ENCODE peak calls at places on chromosomes 5 and 9, in seven cellular contexts. One of them, this sample, is unnamed.

GRCh38 chr5:3345195-3345594 is 250.4 kb upstream of the IRX1 start:
- DNase-seq in HFFc6: no peak
- DNase-seq in GM12865: no peak
- DNase-seq in neural crest cell: no peak
- DNase-seq in progenitor cell of endocrine pancreas: no peak
- DNase-seq in fibroblast of the aortic adventitia: no peak
- DNase-seq in body of pancreas: no peak
- DNase-seq in this sample: no peak

GRCh38 chr5:42374722-42375273 is 48.4 kb upstream of the GHR start:
- DNase-seq in body of pancreas: no peak
- DNase-seq in neural crest cell: no peak
- DNase-seq in GM12865: no peak
- DNase-seq in progenitor cell of endocrine pancreas: no peak
- DNase-seq in fibroblast of the aortic adventitia: no peak
- DNase-seq in HFFc6: no peak
- DNase-seq in this sample: no peak

GRCh38 chr9:136604823-136605525 is 57.7 kb upstream of the EGFL7 start:
- DNase-seq in neural crest cell: no peak
- DNase-seq in body of pancreas: no peak
- DNase-seq in fibroblast of the aortic adventitia: no peak
- DNase-seq in progenitor cell of endocrine pancreas: no peak
- DNase-seq in GM12865: no peak
- DNase-seq in HFFc6: no peak
- DNase-seq in this sample: peak

GRCh38 chr9:96418920-96419690 is 935 bp upstream of the ZNF367 start:
- DNase-seq in neural crest cell: peak
- DNase-seq in body of pancreas: peak
- DNase-seq in GM12865: peak
- DNase-seq in HFFc6: peak
- DNase-seq in fibroblast of the aortic adventitia: peak
- DNase-seq in progenitor cell of endocrine pancreas: peak
- DNase-seq in this sample: peak

GRCh38 chr5:125180222-125180621 is 433.8 kb upstream of the ZNF608 start:
- DNase-seq in body of pancreas: no peak
- DNase-seq in fibroblast of the aortic adventitia: peak
- DNase-seq in GM12865: no peak
- DNase-seq in progenitor cell of endocrine pancreas: no peak
- DNase-seq in HFFc6: no peak
- DNase-seq in neural crest cell: no peak
- DNase-seq in this sample: peak

GRCh38 chr5:138408023-138408422 is 30.8 kb upstream of the REEP2 start:
- DNase-seq in progenitor cell of endocrine pancreas: no peak
- DNase-seq in fibroblast of the aortic adventitia: no peak
- DNase-seq in neural crest cell: no peak
- DNase-seq in body of pancreas: no peak
- DNase-seq in HFFc6: no peak
- DNase-seq in GM12865: peak
- DNase-seq in this sample: no peak

GRCh38 chr9:86353591-86354047 is 591 bp downstream of the TUT7 start:
- DNase-seq in progenitor cell of endocrine pancreas: no peak
- DNase-seq in HFFc6: peak
- DNase-seq in neural crest cell: no peak
- DNase-seq in body of pancreas: peak
- DNase-seq in GM12865: peak
- DNase-seq in fibroblast of the aortic adventitia: peak
- DNase-seq in this sample: peak

GRCh38 chr5:151810907-151811306 is 39.2 kb downstream of the G3BP1 start:
- DNase-seq in body of pancreas: no peak
- DNase-seq in neural crest cell: no peak
- DNase-seq in GM12865: no peak
- DNase-seq in HFFc6: no peak
- DNase-seq in progenitor cell of endocrine pancreas: no peak
- DNase-seq in fibroblast of the aortic adventitia: peak
- DNase-seq in this sample: no peak

GRCh38 chr9:85600675-85601263 is 141.0 kb downstream of the AGTPBP1 start:
- DNase-seq in neural crest cell: no peak
- DNase-seq in HFFc6: no peak
- DNase-seq in progenitor cell of endocrine pancreas: no peak
- DNase-seq in body of pancreas: no peak
- DNase-seq in fibroblast of the aortic adventitia: no peak
- DNase-seq in GM12865: no peak
- DNase-seq in this sample: no peak

GRCh38 chr5:110343616-110344015 is 382.9 kb downstream of the TMEM232 start:
- DNase-seq in fibroblast of the aortic adventitia: no peak
- DNase-seq in HFFc6: no peak
- DNase-seq in GM12865: no peak
- DNase-seq in neural crest cell: no peak
- DNase-seq in body of pancreas: no peak
- DNase-seq in progenitor cell of endocrine pancreas: no peak
- DNase-seq in this sample: peak

GRCh38 chr5:151825445-151825844 is 53.7 kb downstream of the G3BP1 start:
- DNase-seq in progenitor cell of endocrine pancreas: peak
- DNase-seq in HFFc6: peak
- DNase-seq in fibroblast of the aortic adventitia: peak
- DNase-seq in neural crest cell: peak
- DNase-seq in body of pancreas: peak
- DNase-seq in GM12865: peak
- DNase-seq in this sample: peak

GRCh38 chr5:65059681-65060598 is 291.2 kb downstream of the CWC27 start:
- DNase-seq in neural crest cell: no peak
- DNase-seq in body of pancreas: no peak
- DNase-seq in HFFc6: peak
- DNase-seq in progenitor cell of endocrine pancreas: no peak
- DNase-seq in fibroblast of the aortic adventitia: peak
- DNase-seq in GM12865: peak
- DNase-seq in this sample: no peak

GRCh38 chr9:95854386-95855015 is 21.0 kb upstream of the ERCC6L2 start:
- DNase-seq in body of pancreas: no peak
- DNase-seq in HFFc6: peak
- DNase-seq in GM12865: no peak
- DNase-seq in neural crest cell: no peak
- DNase-seq in fibroblast of the aortic adventitia: peak
- DNase-seq in progenitor cell of endocrine pancreas: no peak
- DNase-seq in this sample: peak

GRCh38 chr5:174229640-174230350 is 184.3 kb downstream of the NSG2 start:
- DNase-seq in body of pancreas: no peak
- DNase-seq in progenitor cell of endocrine pancreas: no peak
- DNase-seq in fibroblast of the aortic adventitia: no peak
- DNase-seq in neural crest cell: no peak
- DNase-seq in GM12865: no peak
- DNase-seq in HFFc6: no peak
- DNase-seq in this sample: peak

GRCh38 chr5:124235576-124235975 is 510.9 kb downstream of the ZNF608 start:
- DNase-seq in neural crest cell: no peak
- DNase-seq in body of pancreas: no peak
- DNase-seq in HFFc6: no peak
- DNase-seq in fibroblast of the aortic adventitia: no peak
- DNase-seq in GM12865: no peak
- DNase-seq in progenitor cell of endocrine pancreas: no peak
- DNase-seq in this sample: no peak

GRCh38 chr5:76199321-76200318 is 116.4 kb downstream of the SV2C start:
- DNase-seq in GM12865: no peak
- DNase-seq in fibroblast of the aortic adventitia: no peak
- DNase-seq in HFFc6: no peak
- DNase-seq in progenitor cell of endocrine pancreas: no peak
- DNase-seq in body of pancreas: no peak
- DNase-seq in neural crest cell: no peak
- DNase-seq in this sample: no peak

GRCh38 chr5:11273180-11273882 is 512.3 kb upstream of the DAP start:
- DNase-seq in progenitor cell of endocrine pancreas: no peak
- DNase-seq in neural crest cell: no peak
- DNase-seq in fibroblast of the aortic adventitia: no peak
- DNase-seq in body of pancreas: no peak
- DNase-seq in HFFc6: no peak
- DNase-seq in GM12865: no peak
- DNase-seq in this sample: no peak

GRCh38 chr9:83955985-83956287 is 24.1 kb downstream of the HNRNPK start:
- DNase-seq in HFFc6: no peak
- DNase-seq in fibroblast of the aortic adventitia: no peak
- DNase-seq in neural crest cell: no peak
- DNase-seq in body of pancreas: no peak
- DNase-seq in progenitor cell of endocrine pancreas: no peak
- DNase-seq in GM12865: peak
- DNase-seq in this sample: no peak

GRCh38 chr5:54725391-54726280 is 208.1 kb downstream of the SNX18 start:
- DNase-seq in fibroblast of the aortic adventitia: no peak
- DNase-seq in HFFc6: no peak
- DNase-seq in GM12865: no peak
- DNase-seq in progenitor cell of endocrine pancreas: no peak
- DNase-seq in neural crest cell: no peak
- DNase-seq in body of pancreas: no peak
- DNase-seq in this sample: no peak

GRCh38 chr5:129410488-129410887 is 49.6 kb upstream of the ADAMTS19 start:
- DNase-seq in fibroblast of the aortic adventitia: no peak
- DNase-seq in HFFc6: no peak
- DNase-seq in neural crest cell: no peak
- DNase-seq in body of pancreas: no peak
- DNase-seq in progenitor cell of endocrine pancreas: no peak
- DNase-seq in GM12865: no peak
- DNase-seq in this sample: peak

GRCh38 chr5:36744041-36744677 is 132.4 kb upstream of the NIPBL start:
- DNase-seq in progenitor cell of endocrine pancreas: no peak
- DNase-seq in fibroblast of the aortic adventitia: no peak
- DNase-seq in body of pancreas: no peak
- DNase-seq in GM12865: no peak
- DNase-seq in HFFc6: no peak
- DNase-seq in neural crest cell: no peak
- DNase-seq in this sample: peak

GRCh38 chr5:78989080-78989479 is 4.0 kb upstream of the ARSB start:
- DNase-seq in GM12865: no peak
- DNase-seq in progenitor cell of endocrine pancreas: no peak
- DNase-seq in body of pancreas: no peak
- DNase-seq in HFFc6: no peak
- DNase-seq in fibroblast of the aortic adventitia: no peak
- DNase-seq in neural crest cell: no peak
- DNase-seq in this sample: no peak

GRCh38 chr5:78985407-78986223 is 505 bp upstream of the ARSB start:
- DNase-seq in neural crest cell: peak
- DNase-seq in GM12865: peak
- DNase-seq in HFFc6: peak
- DNase-seq in progenitor cell of endocrine pancreas: no peak
- DNase-seq in fibroblast of the aortic adventitia: peak
- DNase-seq in body of pancreas: peak
- DNase-seq in this sample: peak

GRCh38 chr5:78983601-78984000 is 1.5 kb downstream of the ARSB start:
- DNase-seq in body of pancreas: no peak
- DNase-seq in neural crest cell: no peak
- DNase-seq in GM12865: peak
- DNase-seq in HFFc6: no peak
- DNase-seq in fibroblast of the aortic adventitia: no peak
- DNase-seq in progenitor cell of endocrine pancreas: no peak
- DNase-seq in this sample: no peak

GRCh38 chr5:78984020-78984610 is 995 bp downstream of the ARSB start:
- DNase-seq in HFFc6: no peak
- DNase-seq in neural crest cell: no peak
- DNase-seq in GM12865: peak
- DNase-seq in progenitor cell of endocrine pancreas: no peak
- DNase-seq in fibroblast of the aortic adventitia: no peak
- DNase-seq in body of pancreas: no peak
- DNase-seq in this sample: peak

GRCh38 chr5:78984611-78985406 is at the start of gene ARSB:
- DNase-seq in neural crest cell: peak
- DNase-seq in body of pancreas: peak
- DNase-seq in GM12865: peak
- DNase-seq in fibroblast of the aortic adventitia: peak
- DNase-seq in HFFc6: peak
- DNase-seq in progenitor cell of endocrine pancreas: peak
- DNase-seq in this sample: peak
- TF ChIP-seq CTCF in neural crest cell: peak
- TF ChIP-seq CTCF in body of pancreas: no peak
- TF ChIP-seq CTCF in GM12865: no peak
- TF ChIP-seq CTCF in fibroblast of the aortic adventitia: peak
- TF ChIP-seq CTCF in HFFc6: no peak
- TF ChIP-seq CTCF in progenitor cell of endocrine pancreas: peak
- TF ChIP-seq CTCF in this sample: peak

GRCh38 chr5:137156175-137156574 is 343.0 kb downstream of the SPOCK1 start:
- DNase-seq in HFFc6: no peak
- DNase-seq in neural crest cell: no peak
- DNase-seq in progenitor cell of endocrine pancreas: no peak
- DNase-seq in body of pancreas: no peak
- DNase-seq in fibroblast of the aortic adventitia: peak
- DNase-seq in GM12865: no peak
- DNase-seq in this sample: no peak
- TF ChIP-seq CTCF in HFFc6: no peak
- TF ChIP-seq CTCF in neural crest cell: no peak
- TF ChIP-seq CTCF in progenitor cell of endocrine pancreas: no peak
- TF ChIP-seq CTCF in body of pancreas: no peak
- TF ChIP-seq CTCF in fibroblast of the aortic adventitia: no peak
- TF ChIP-seq CTCF in GM12865: no peak
- TF ChIP-seq CTCF in this sample: no peak

DNA sequence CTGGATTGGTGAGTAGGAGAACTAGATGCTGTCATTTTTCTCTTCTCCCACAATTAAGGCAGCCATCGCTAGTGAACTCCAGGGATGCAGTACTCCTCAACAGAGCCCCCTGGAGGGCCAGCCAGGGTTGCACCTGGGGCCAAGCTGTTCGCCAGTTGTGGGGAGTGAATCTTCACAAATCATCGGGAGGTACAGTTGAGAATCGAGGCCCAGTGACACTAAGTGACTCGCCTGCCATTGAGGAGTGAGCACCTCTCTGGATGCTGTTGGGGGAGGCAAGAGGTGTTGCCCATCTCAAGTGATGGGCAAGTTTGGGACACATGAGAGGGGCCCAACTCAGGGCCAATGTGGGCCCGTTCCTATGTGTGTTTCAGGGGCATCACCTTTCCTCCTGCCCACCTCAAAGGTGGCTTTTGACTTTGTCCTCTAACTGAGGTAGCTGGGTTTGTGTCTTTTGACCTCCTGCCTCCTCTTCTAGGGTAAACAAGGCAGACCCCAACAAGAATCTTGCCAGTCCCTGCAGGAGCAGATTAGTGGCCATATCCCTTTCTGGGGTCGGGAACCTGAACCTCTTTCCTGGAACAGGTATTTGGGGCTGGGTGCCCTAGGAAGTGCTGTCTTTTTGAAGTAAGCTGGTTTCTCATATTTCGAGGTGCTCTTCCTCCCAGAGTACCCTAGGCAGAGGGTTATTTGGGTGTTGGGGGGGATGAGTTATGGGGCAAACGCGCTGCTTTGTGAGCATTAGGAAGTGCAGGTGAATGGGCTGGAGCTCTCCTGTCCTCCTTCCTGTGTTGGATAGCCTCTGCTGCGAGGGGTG is 181.2 kb downstream of the MACROH2A1 start:
- DNase-seq in HFFc6: no peak
- DNase-seq in body of pancreas: no peak
- DNase-seq in neural crest cell: no peak
- DNase-seq in fibroblast of the aortic adventitia: no peak
- DNase-seq in progenitor cell of endocrine pancreas: no peak
- DNase-seq in GM12865: no peak
- DNase-seq in this sample: no peak
- TF ChIP-seq CTCF in HFFc6: peak
- TF ChIP-seq CTCF in body of pancreas: no peak
- TF ChIP-seq CTCF in neural crest cell: no peak
- TF ChIP-seq CTCF in fibroblast of the aortic adventitia: no peak
- TF ChIP-seq CTCF in progenitor cell of endocrine pancreas: peak
- TF ChIP-seq CTCF in GM12865: peak
- TF ChIP-seq CTCF in this sample: no peak

GRCh38 chr9:132268725-132269352 is 85.9 kb downstream of the SETX start:
- DNase-seq in body of pancreas: peak
- DNase-seq in fibroblast of the aortic adventitia: peak
- DNase-seq in HFFc6: peak
- DNase-seq in progenitor cell of endocrine pancreas: peak
- DNase-seq in GM12865: peak
- DNase-seq in neural crest cell: peak
- DNase-seq in this sample: peak

GRCh38 chr9:132266017-132266416 is 88.8 kb downstream of the SETX start:
- DNase-seq in progenitor cell of endocrine pancreas: no peak
- DNase-seq in neural crest cell: no peak
- DNase-seq in body of pancreas: no peak
- DNase-seq in GM12865: no peak
- DNase-seq in HFFc6: no peak
- DNase-seq in fibroblast of the aortic adventitia: no peak
- DNase-seq in this sample: no peak

GRCh38 chr9:132267660-132268059 is 87.1 kb downstream of the SETX start:
- DNase-seq in GM12865: no peak
- DNase-seq in HFFc6: no peak
- DNase-seq in progenitor cell of endocrine pancreas: no peak
- DNase-seq in neural crest cell: no peak
- DNase-seq in body of pancreas: no peak
- DNase-seq in fibroblast of the aortic adventitia: no peak
- DNase-seq in this sample: no peak
- TF ChIP-seq CTCF in GM12865: no peak
- TF ChIP-seq CTCF in HFFc6: no peak
- TF ChIP-seq CTCF in progenitor cell of endocrine pancreas: no peak
- TF ChIP-seq CTCF in neural crest cell: no peak
- TF ChIP-seq CTCF in body of pancreas: no peak
- TF ChIP-seq CTCF in fibroblast of the aortic adventitia: no peak
- TF ChIP-seq CTCF in this sample: no peak